ENCODE peak calls at places on chromosomes 1 and 21, in eight cellular contexts. I, K, D, A, Q, L, P and Z are unnamed samples.

GRCh38 chr1:108107658-108108057 is 92.5 kb downstream of the SLC25A24 start:
- DNase-seq in I (no peak), K (no peak), D (peak), A (no peak), Q (peak), L (no peak), P (no peak), Z (no peak)

GRCh38 chr1:108609483-108610066 is 49.7 kb downstream of the EEIG2 start:
- DNase-seq in I (no peak), K (peak), D (no peak), A (no peak), Q (no peak), L (no peak), P (peak), Z (no peak)

GRCh38 chr1:160338580-160338979 is 4.5 kb downstream of the COPA start:
- DNase-seq in I (no peak), K (no peak), D (no peak), A (peak), Q (no peak), L (no peak), P (no peak), Z (no peak)

GRCh38 chr1:100206301-100206700 is 28.2 kb upstream of the LRRC39 start:
- DNase-seq in I (no peak), K (no peak), D (no peak), A (no peak), Q (no peak), L (no peak), P (no peak), Z (no peak)

GRCh38 chr1:37513795-37514349 is 694 bp downstream of the MEAF6 start:
- DNase-seq in I (peak), K (peak), D (peak), A (no peak), Q (peak), L (peak), P (peak), Z (peak)

GRCh38 chr1:216929870-216930582 is 206.8 kb upstream of the ESRRG start:
- DNase-seq in I (no peak), K (no peak), D (peak), A (no peak), Q (peak), L (no peak), P (no peak), Z (peak)

GRCh38 chr21:14878971-14879370 is 185.8 kb downstream of the NRIP1 start:
- DNase-seq in I (no peak), K (no peak), D (no peak), A (no peak), Q (no peak), L (no peak), P (no peak), Z (no peak)

GRCh38 chr1:24702511-24703293 is 42.5 kb upstream of the CLIC4 start:
- DNase-seq in I (no peak), K (peak), D (peak), A (no peak), Q (peak), L (no peak), P (no peak), Z (peak)

GRCh38 chr21:37041706-37042271 is 31.1 kb downstream of the PIGP start:
- DNase-seq in I (no peak), K (peak), D (no peak), A (no peak), Q (no peak), L (peak), P (peak), Z (no peak)

GRCh38 chr21:44836666-44837471 is 19.0 kb upstream of the SUMO3 start:
- DNase-seq in I (no peak), K (no peak), D (peak), A (no peak), Q (peak), L (peak), P (no peak), Z (no peak)

GRCh38 chr1:205351984-205352713 is 4.6 kb downstream of the KLHDC8A start:
- DNase-seq in I (no peak), K (peak), D (peak), A (no peak), Q (no peak), L (no peak), P (peak), Z (no peak)

GRCh38 chr1:244854865-244855578 is 9.3 kb downstream of the HNRNPU start:
- DNase-seq in I (no peak), K (no peak), D (no peak), A (no peak), Q (no peak), L (no peak), P (no peak), Z (no peak)

GRCh38 chr1:93615201-93616150 is 66.2 kb downstream of the BCAR3 start:
- DNase-seq in I (no peak), K (no peak), D (peak), A (no peak), Q (peak), L (peak), P (no peak), Z (peak)

GRCh38 chr1:225450491-225451191 is 22.8 kb upstream of the LBR start:
- DNase-seq in I (no peak), K (no peak), D (no peak), A (peak), Q (no peak), L (no peak), P (no peak), Z (no peak)

GRCh38 chr1:192776998-192777397 is 31.8 kb upstream of the RGS2 start:
- DNase-seq in I (no peak), K (no peak), D (no peak), A (no peak), Q (no peak), L (no peak), P (no peak), Z (no peak)

GRCh38 chr1:10179751-10180150 is 30.6 kb upstream of the KIF1B start:
- DNase-seq in I (no peak), K (peak), D (no peak), A (peak), Q (no peak), L (no peak), P (no peak), Z (no peak)

GRCh38 chr1:177585492-177586220 is 384.2 kb downstream of the SEC16B start:
- DNase-seq in I (no peak), K (no peak), D (no peak), A (no peak), Q (no peak), L (no peak), P (no peak), Z (no peak)

GRCh38 chr1:40636777-40637176 is 28.7 kb downstream of the RIMS3 start:
- DNase-seq in I (no peak), K (no peak), D (no peak), A (no peak), Q (no peak), L (no peak), P (no peak), Z (no peak)

GRCh38 chr1:14969006-14969405 is 184.5 kb upstream of the TMEM51 start:
- DNase-seq in I (no peak), K (peak), D (peak), A (no peak), Q (peak), L (no peak), P (no peak), Z (peak)

GRCh38 chr1:33367488-33368405 is 46.8 kb upstream of the A3GALT2 start:
- DNase-seq in I (peak), K (peak), D (peak), A (peak), Q (peak), L (peak), P (peak), Z (peak)

GRCh38 chr21:16079830-16080229 is 350.0 kb downstream of the USP25 start:
- DNase-seq in I (no peak), K (no peak), D (peak), A (peak), Q (peak), L (no peak), P (no peak), Z (peak)

GRCh38 chr1:221620437-221621384 is 121.2 kb downstream of the DUSP10 start:
- DNase-seq in I (no peak), K (no peak), D (peak), A (no peak), Q (peak), L (no peak), P (no peak), Z (peak)